ENCODE peak calls at places on chromosomes 11 and 22, in five cellular contexts. T is activated CD8-positive, alpha-beta memory T cell treated with anti-CD3 and anti-CD28 coated beads for 1 hour; W is cardiac muscle cell; Z is right atrium auricular region; K is neural crest cell. C is an unnamed sample.

GRCh38 chr22:43697894-43698293 is 114.2 kb downstream of the EFCAB6 start:
- DNase-seq in T (no peak), W (no peak), Z (no peak), K (no peak), C (no peak)

GRCh38 chr22:36010090-36010489 is 18.5 kb downstream of the RBFOX2 start:
- DNase-seq in T (no peak), W (no peak), Z (no peak), K (no peak), C (no peak)

GRCh38 chr11:23399995-23400394 is 539.7 kb upstream of the CCDC179 start:
- DNase-seq in T (no peak), W (no peak), Z (no peak), K (no peak), C (no peak)

GRCh38 chr11:12266943-12267342 is 110.4 kb upstream of the PARVA start:
- DNase-seq in T (no peak), W (no peak), Z (no peak), K (no peak), C (no peak)

GRCh38 chr11:1844221-1845094 is 5.7 kb downstream of the TNNI2 start:
- DNase-seq in T (no peak), W (peak; percentile 51), Z (peak; percentile 80), K (no peak), C (no peak)

GRCh38 chr11:66020618-66021357 is 5.5 kb downstream of the CATSPER1 start:
- DNase-seq in T (no peak), W (peak; percentile 64), Z (no peak), K (no peak), C (no peak)

GRCh38 chr11:93783767-93784151 is 323 bp upstream of the MED17 start:
- DNase-seq in T (no peak), W (no peak), Z (no peak), K (no peak), C (no peak)

GRCh38 chr11:69504576-69505420 is 23.3 kb downstream of the LINC01488 start:
- DNase-seq in T (no peak), W (no peak), Z (no peak), K (no peak), C (no peak)

GRCh38 chr11:65315866-65316233 is 1.2 kb downstream of the CDC42EP2 start:
- DNase-seq in T (no peak), W (no peak), Z (no peak), K (no peak), C (no peak)

GRCh38 chr22:47200273-47201051 is 438.0 kb downstream of the TBC1D22A start:
- DNase-seq in T (no peak), W (peak; percentile 19), Z (peak; percentile 55), K (no peak), C (peak; percentile 64)

GRCh38 chr11:59754859-59755700 is at the start of gene STX3:
- DNase-seq in T (peak; percentile 58), W (peak; percentile 70), Z (peak; percentile 60), K (peak; percentile 29), C (peak; percentile 80)

GRCh38 chr11:30919389-30920172 is 333.4 kb upstream of the MPPED2 start:
- DNase-seq in T (no peak), W (no peak), Z (no peak), K (no peak), C (no peak)

GRCh38 chr11:48148749-48149148 is 67.9 kb upstream of the OR4B1 start:
- DNase-seq in T (no peak), W (no peak), Z (no peak), K (no peak), C (no peak)

GRCh38 chr22:30875481-30876215 is 92.9 kb downstream of the MORC2 start:
- DNase-seq in T (no peak), W (no peak), Z (no peak), K (no peak), C (peak; percentile 54)

GRCh38 chr11:122741613-122742012 is 86.1 kb downstream of the UBASH3B start:
- DNase-seq in T (no peak), W (peak; percentile 82), Z (peak; percentile 65), K (no peak), C (no peak)

GRCh38 chr11:129453293-129453721 is 77.7 kb downstream of the BARX2 start:
- DNase-seq in T (no peak), W (no peak), Z (no peak), K (no peak), C (no peak)

GRCh38 chr11:76578655-76579046 is 91.9 kb downstream of the LRRC32 start:
- DNase-seq in T (no peak), W (no peak), Z (peak; percentile 76), K (peak; percentile 45), C (peak; percentile 86)

GRCh38 chr11:116641561-116642045 is 131.2 kb downstream of the BUD13 start:
- DNase-seq in T (no peak), W (peak; percentile 37), Z (no peak), K (peak; percentile 41), C (peak; percentile 58)

GRCh38 chr22:41043727-41044126 is 48.7 kb upstream of the EP300 start:
- DNase-seq in T (no peak), W (no peak), Z (no peak), K (no peak), C (no peak)

GRCh38 chr11:48093795-48094642 is 113.7 kb downstream of the PTPRJ start:
- DNase-seq in T (no peak), W (peak; percentile 35), Z (no peak), K (no peak), C (no peak)

GRCh38 chr22:23709107-23709506 is 18.3 kb downstream of the RGL4 start:
- DNase-seq in T (no peak), W (no peak), Z (no peak), K (no peak), C (no peak)

GRCh38 chr11:57197762-57198161 is 16.0 kb downstream of the LRRC55 start:
- DNase-seq in T (no peak), W (no peak), Z (no peak), K (no peak), C (no peak)

GRCh38 chr22:42343136-42343484 is 72.7 kb upstream of the TCF20 start:
- DNase-seq in T (no peak), W (no peak), Z (no peak), K (no peak), C (no peak)

GRCh38 chr11:126857860-126858808 is 142.4 kb downstream of the KIRREL3 start:
- DNase-seq in T (no peak), W (peak; percentile 21), Z (no peak), K (no peak), C (no peak)

GRCh38 chr11:127733552-127733951 is 733.0 kb upstream of the KIRREL3 start:
- DNase-seq in T (no peak), W (no peak), Z (no peak), K (no peak), C (no peak)

GRCh38 chr11:70948416-70948815 is 304.0 kb downstream of the SHANK2 start:
- DNase-seq in T (no peak), W (no peak), Z (no peak), K (no peak), C (no peak)